ENCODE peak calls at places on chromosomes 11 and 22, in four cellular contexts. P, N, F and A are unnamed samples.

GRCh38 chr11:126570489-126570888 is 215.0 kb downstream of the ST3GAL4 start:
- DNase-seq in F (no peak), P (no peak), N (no peak), A (no peak)

GRCh38 chr11:60764879-60765278 is 8.2 kb downstream of the MS4A15 start:
- DNase-seq in P (no peak), N (no peak), F (no peak), A (no peak)

GRCh38 chr11:123519055-123519796 is 89.2 kb downstream of the GRAMD1B start:
- DNase-seq in N (no peak), P (no peak), F (peak), A (no peak)

GRCh38 chr11:115324569-115325432 is 179.4 kb downstream of the CADM1 start:
- DNase-seq in N (peak), F (peak), P (peak), A (no peak)

GRCh38 chr11:31655483-31655882 is 145.9 kb downstream of the ELP4 start:
- DNase-seq in P (no peak), N (peak), F (no peak), A (peak)

GRCh38 chr11:114159320-114159719 is 99.8 kb downstream of the ZBTB16 start:
- DNase-seq in F (no peak), N (no peak), P (no peak), A (no peak)

GRCh38 chr11:62033191-62034044 is 66.0 kb upstream of the FTH1 start:
- DNase-seq in N (no peak), P (no peak), F (no peak), A (no peak)

GRCh38 chr11:128626913-128627665 is 39.7 kb upstream of the ETS1 start:
- DNase-seq in N (no peak), F (no peak), P (no peak), A (no peak)

GRCh38 chr11:123302751-123303195 is 107.7 kb upstream of the CLMP start:
- DNase-seq in F (no peak), N (peak), P (no peak), A (peak)

GRCh38 chr11:76185931-76186401 is 20.3 kb downstream of the WNT11 start:
- DNase-seq in N (no peak), F (peak), P (peak), A (no peak)

GRCh38 chr11:128868851-128869671 is 2.0 kb upstream of the KCNJ1 start:
- DNase-seq in F (no peak), P (no peak), N (no peak), A (no peak)

GRCh38 chr11:14789879-14790484 is 102.0 kb downstream of the CYP2R1 start:
- DNase-seq in P (no peak), N (peak), F (no peak), A (no peak)

GRCh38 chr11:23789938-23790371 is 706.9 kb upstream of the LUZP2 start:
- DNase-seq in N (no peak), F (no peak), P (no peak), A (peak)

GRCh38 chr11:119571311-119571710 is 148.3 kb upstream of the THY1 start:
- DNase-seq in F (no peak), P (peak), N (no peak), A (no peak)

GRCh38 chr11:8814209-8814922 is 96.6 kb upstream of the AKIP1 start:
- DNase-seq in P (no peak), N (no peak), F (no peak), A (peak)

GRCh38 chr11:47415949-47416472 is 7.6 kb downstream of the SLC39A13 start:
- DNase-seq in P (no peak), F (peak), N (peak), A (peak)

GRCh38 chr22:28829358-28830181 is 29.2 kb upstream of the XBP1 start:
- DNase-seq in N (peak), F (peak), P (peak), A (no peak)

GRCh38 chr22:43404673-43405385 is 7.0 kb upstream of the MPPED1 start:
- DNase-seq in F (no peak), P (no peak), N (no peak), A (no peak)

GRCh38 chr11:64809781-64810241 is 540 bp downstream of the MEN1 start:
- DNase-seq in F (no peak), P (peak), N (no peak), A (no peak)

GRCh38 chr11:133835258-133836075 is 9.8 kb downstream of the SPATA19 start:
- DNase-seq in N (peak), F (peak), P (peak), A (no peak)

GRCh38 chr22:17832665-17833064 is 58.4 kb upstream of the BID start:
- DNase-seq in P (no peak), F (peak), N (no peak), A (no peak)

GRCh38 chr11:61799665-61800284 is 7.1 kb downstream of the FEN1 start:
- DNase-seq in F (no peak), P (no peak), N (no peak), A (no peak)

GRCh38 chr22:23402275-23403151 is 177.6 kb downstream of the IGLL1 start:
- DNase-seq in P (peak), N (no peak), F (peak), A (peak)

GRCh38 chr22:46072030-46072881 is 78.1 kb upstream of the PPARA start:
- DNase-seq in F (peak), N (no peak), P (no peak), A (no peak)

GRCh38 chr11:21412652-21413383 is 743.4 kb downstream of the NELL1 start:
- DNase-seq in F (no peak), P (no peak), N (no peak), A (no peak)

GRCh38 chr11:126874831-126875230 is 125.7 kb downstream of the KIRREL3 start:
- DNase-seq in P (no peak), N (no peak), F (no peak), A (no peak)

GRCh38 chr11:105032495-105032894 is 2.4 kb downstream of the CASP1 start:
- DNase-seq in F (no peak), N (no peak), P (no peak), A (no peak)

GRCh38 chr11:64400096-64400495 is 41.1 kb downstream of the RPS6KA4 start:
- DNase-seq in F (peak), N (no peak), P (no peak), A (no peak)

GRCh38 chr11:1908579-1908978 is 10.9 kb upstream of the TNNT3 start:
- DNase-seq in N (no peak), F (no peak), P (no peak), A (no peak)

GRCh38 chr22:42972592-42973535 is 42.1 kb downstream of the PACSIN2 start:
- DNase-seq in P (no peak), N (no peak), F (no peak), A (no peak)

GRCh38 chr11:29943347-29943746 is 73.5 kb downstream of the KCNA4 start:
- DNase-seq in N (no peak), P (no peak), F (no peak), A (no peak)

GRCh38 chr22:20433191-20433590 is 4.4 kb downstream of the SCARF2 start:
- DNase-seq in F (no peak), N (no peak), P (no peak), A (no peak)

GRCh38 chr11:10856689-10857603 is 907 bp downstream of the ZBED5 start:
- DNase-seq in P (peak), N (no peak), F (peak), A (no peak)

GRCh38 chr22:31646186-31647019 is 15.6 kb downstream of the PISD start:
- DNase-seq in N (peak), F (peak), P (no peak), A (peak)

GRCh38 chr11:117780456-117780855 is 16.6 kb downstream of the DSCAML1 start:
- DNase-seq in P (no peak), N (no peak), F (no peak), A (no peak)

GRCh38 chr11:118625976-118626375 is 18.6 kb downstream of the PHLDB1 start:
- DNase-seq in F (no peak), N (no peak), P (no peak), A (no peak)

DNA sequence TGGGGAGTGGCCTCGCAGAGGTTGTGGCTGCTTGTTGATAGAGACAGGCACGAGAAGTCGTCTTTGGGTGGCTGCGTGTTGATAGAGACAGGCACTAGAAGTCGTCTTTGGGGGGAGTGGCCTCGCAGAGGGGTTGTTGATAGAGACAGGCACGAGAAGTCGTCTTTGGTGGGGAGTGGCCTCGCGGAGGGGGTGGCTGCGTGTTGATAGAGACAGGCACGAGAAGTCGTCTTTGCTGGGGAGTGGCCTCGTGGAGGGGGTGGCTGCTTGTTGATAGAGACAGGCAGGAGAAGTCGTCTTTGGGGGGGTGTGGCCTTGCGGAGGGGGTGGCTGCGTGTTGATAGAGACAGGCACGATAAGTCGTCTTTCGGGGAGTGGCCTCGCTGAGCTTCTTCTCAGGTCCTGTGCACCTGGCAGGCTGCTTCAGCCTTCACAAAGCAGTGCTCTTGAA is 328.8 kb downstream of the TBC1D22A start:
- DNase-seq in P (no peak), N (no peak), F (no peak), A (no peak)
- H3K4me3 ChIP-seq in P (peak), N (peak), F (no peak), A (peak)

GRCh38 chr22:48288541-48288940 is 1526.1 kb downstream of the TBC1D22A start:
- DNase-seq in F (no peak), P (no peak), N (no peak), A (no peak)

GRCh38 chr22:48282804-48283203 is 1520.4 kb downstream of the TBC1D22A start:
- DNase-seq in P (no peak), N (no peak), F (no peak), A (no peak)

GRCh38 chr22:48284671-48285070 is 1522.2 kb downstream of the TBC1D22A start:
- DNase-seq in P (no peak), F (no peak), N (no peak), A (no peak)

DNA sequence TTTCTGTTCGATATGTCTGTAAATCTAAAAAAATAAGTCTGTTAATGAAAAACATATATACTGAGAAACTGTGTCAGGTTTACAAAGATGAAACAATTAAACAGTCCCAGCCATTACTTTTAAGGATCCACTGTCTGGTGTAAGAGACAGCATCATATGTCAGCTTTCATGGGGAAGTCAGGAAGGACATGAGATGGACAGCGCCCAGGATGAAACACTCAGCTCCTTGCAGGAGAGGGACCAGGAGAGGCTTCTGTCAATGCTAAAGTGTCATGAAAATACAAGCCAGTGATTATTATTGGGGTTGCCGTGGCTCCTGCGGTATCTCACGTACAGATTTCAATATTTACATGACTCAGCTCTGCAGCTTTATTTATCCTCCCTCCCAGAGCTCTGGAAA is 1524.6 kb downstream of the TBC1D22A start:
- DNase-seq in N (no peak), F (no peak), P (no peak), A (no peak)
- TF ChIP-seq CTCF in N (no peak), F (no peak), P (no peak), A (no peak)

GRCh38 chr11:3145206-3145520 is 19.9 kb downstream of the OSBPL5 start:
- DNase-seq in F (no peak), N (no peak), P (no peak), A (no peak)

GRCh38 chr11:3147257-3147619 is 17.9 kb downstream of the OSBPL5 start:
- DNase-seq in F (no peak), P (no peak), N (no peak), A (no peak)

GRCh38 chr11:3147626-3148025 is 17.5 kb downstream of the OSBPL5 start:
- DNase-seq in F (no peak), P (no peak), N (no peak), A (no peak)

GRCh38 chr11:3148255-3148989 is 16.7 kb downstream of the OSBPL5 start:
- DNase-seq in N (no peak), P (no peak), F (no peak), A (no peak)

GRCh38 chr11:3146612-3147256 is 18.4 kb downstream of the OSBPL5 start:
- DNase-seq in F (no peak), N (peak), P (no peak), A (peak)
- H3K4me3 ChIP-seq in F (no peak), N (no peak), P (no peak), A (no peak)

GRCh38 chr11:41613321-41613720 is 153.9 kb upstream of the LRRC4C start:
- DNase-seq in N (no peak), F (no peak), P (no peak), A (no peak)

DNA sequence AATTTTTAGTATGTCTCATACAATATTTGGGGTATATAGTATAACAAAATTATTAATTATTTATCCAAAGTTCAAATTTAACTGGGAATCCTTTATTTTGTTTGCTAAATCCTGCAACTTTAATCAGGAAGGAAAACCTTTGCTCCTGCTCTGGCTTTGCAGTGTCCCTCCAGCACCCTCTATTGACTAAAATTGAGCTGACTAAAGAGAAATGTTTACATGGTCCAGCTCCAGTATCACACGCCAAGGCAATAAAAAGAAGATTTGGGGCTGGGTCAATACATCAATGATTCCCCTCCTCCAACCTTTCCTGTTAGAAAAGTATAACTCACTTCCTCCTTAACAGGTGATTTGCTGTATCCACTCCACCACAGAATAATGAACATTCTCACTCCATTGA is 153.0 kb upstream of the LRRC4C start:
- DNase-seq in F (no peak), P (no peak), N (no peak), A (no peak)
- TF ChIP-seq CTCF in F (peak), P (no peak), N (peak), A (no peak)